ENCODE peak calls at places on chromosomes 12 and 14, in ten cellular contexts. M is fibroblast of mammary gland, Z is body of pancreas, F is fibroblast of lung, A is IMR-90, V is spleen, E is A549, Y is AG10803, N is kidney epithelial cell, B is SK-N-SH. X is an unnamed sample.

GRCh38 chr14:99653618-99654017 is 8.7 kb downstream of the HHIPL1 start:
- DNase-seq in M (no peak), Z (no peak), F (no peak), A (no peak), V (no peak), E (no peak), Y (no peak), N (no peak), B (no peak), X (no peak)

GRCh38 chr14:64198486-64198885 is 95.7 kb downstream of the ESR2 start:
- DNase-seq in M (no peak), Z (no peak), F (no peak), A (no peak), V (no peak), E (no peak), Y (no peak), N (no peak), B (no peak), X (no peak)

GRCh38 chr14:75430106-75430505 is 2.3 kb downstream of the JDP2 start:
- DNase-seq in M (peak), Z (no peak), F (peak), A (peak), V (no peak), E (no peak), Y (peak), N (no peak), B (no peak), X (no peak)

GRCh38 chr14:24411468-24412454 is 13.0 kb downstream of the NYNRIN start:
- DNase-seq in M (peak), Z (no peak), F (peak), A (peak), V (no peak), E (peak), Y (peak), N (no peak), B (peak), X (no peak)

GRCh38 chr14:99391671-99392070 is 89.0 kb downstream of the SETD3 start:
- DNase-seq in M (peak), Z (no peak), F (peak), A (peak), V (no peak), E (no peak), Y (peak), N (no peak), B (no peak), X (no peak)

GRCh38 chr12:79409562-79409961 is 281.2 kb downstream of the PAWR start:
- DNase-seq in M (peak), Z (no peak), F (peak), A (peak), V (no peak), E (no peak), Y (peak), N (peak), B (no peak), X (no peak)

GRCh38 chr12:3700861-3701260 is 52.0 kb downstream of the CRACR2A start:
- DNase-seq in M (peak), Z (no peak), F (peak), A (peak), V (no peak), E (no peak), Y (peak), N (no peak), B (no peak), X (no peak)

GRCh38 chr12:113862570-113863454 is 103.3 kb downstream of the RBM19 start:
- DNase-seq in M (peak), Z (no peak), F (peak), A (peak), V (no peak), E (peak), Y (peak), N (peak), B (no peak), X (no peak)

GRCh38 chr12:53989227-53990113 is 4.5 kb downstream of the HOXC10 start:
- DNase-seq in M (peak), Z (no peak), F (no peak), A (peak), V (no peak), E (peak), Y (peak), N (no peak), B (no peak), X (no peak)

GRCh38 chr14:104348741-104349140 is 210.4 kb downstream of the KIF26A start:
- DNase-seq in M (no peak), Z (no peak), F (no peak), A (no peak), V (no peak), E (no peak), Y (no peak), N (no peak), B (no peak), X (no peak)

GRCh38 chr12:64080319-64081008 is 141.6 kb downstream of the KICS2 start:
- DNase-seq in M (no peak), Z (peak), F (no peak), A (peak), V (no peak), E (peak), Y (no peak), N (no peak), B (no peak), X (no peak)

GRCh38 chr12:114430306-114430705 is 24.4 kb upstream of the TBX5 start:
- DNase-seq in M (peak), Z (no peak), F (peak), A (peak), V (no peak), E (no peak), Y (peak), N (no peak), B (no peak), X (no peak)

GRCh38 chr12:131370321-131370720 is 340.6 kb upstream of the SFSWAP start:
- DNase-seq in M (no peak), Z (no peak), F (no peak), A (no peak), V (no peak), E (no peak), Y (no peak), N (no peak), B (no peak), X (no peak)

GRCh38 chr14:24183014-24183481 is 5.6 kb downstream of the IPO4 start:
- DNase-seq in M (no peak), Z (no peak), F (no peak), A (no peak), V (peak), E (no peak), Y (no peak), N (no peak), B (no peak), X (no peak)

GRCh38 chr12:111741235-111741812 is 25.4 kb upstream of the ALDH2 start:
- DNase-seq in M (no peak), Z (peak), F (peak), A (peak), V (no peak), E (no peak), Y (no peak), N (no peak), B (peak), X (no peak)

GRCh38 chr14:22824711-22825359 is 4.9 kb upstream of the MRPL52 start:
- DNase-seq in M (peak), Z (no peak), F (peak), A (peak), V (peak), E (peak), Y (peak), N (peak), B (no peak), X (no peak)

DNA sequence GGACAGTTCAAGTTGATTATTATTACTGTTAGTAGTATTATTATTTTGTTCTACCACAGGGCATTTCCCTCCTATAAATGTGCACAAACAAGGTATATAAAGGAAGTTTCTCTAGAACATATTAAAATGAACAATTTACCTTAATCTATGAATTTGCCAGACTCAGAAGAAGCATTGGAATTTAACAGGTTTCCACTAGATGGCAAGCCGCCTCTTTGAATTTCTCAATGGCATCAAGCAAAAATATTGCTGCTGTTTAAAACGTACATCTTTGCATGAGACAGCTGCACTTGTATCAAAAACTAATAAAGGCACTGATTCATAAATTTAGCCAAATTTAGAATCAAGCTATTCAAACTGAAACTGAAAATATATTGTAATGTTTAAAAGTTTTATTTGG is 34.6 kb upstream of the MIS18BP1 start:
- DNase-seq in M (no peak), Z (no peak), F (no peak), A (no peak), V (no peak), E (peak), Y (no peak), N (no peak), B (no peak), X (no peak)
- TF ChIP-seq CTCF in M (no peak), Z (no peak), F (no peak), A (no peak), V (no peak), E (peak), Y (no peak), N (no peak), B (no peak), X (no peak)

GRCh38 chr14:101958418-101959185 is 5.8 kb upstream of the DYNC1H1 start:
- DNase-seq in M (no peak), Z (no peak), F (no peak), A (no peak), V (no peak), E (no peak), Y (no peak), N (no peak), B (no peak), X (no peak)

GRCh38 chr14:101961746-101962502 is 2.4 kb upstream of the DYNC1H1 start:
- DNase-seq in M (no peak), Z (no peak), F (no peak), A (no peak), V (peak), E (no peak), Y (no peak), N (no peak), B (no peak), X (no peak)

GRCh38 chr14:101961011-101961721 is 3.2 kb upstream of the DYNC1H1 start:
- DNase-seq in M (peak), Z (peak), F (peak), A (peak), V (peak), E (peak), Y (peak), N (peak), B (peak), X (peak)

GRCh38 chr14:101959277-101959676 is 5.1 kb upstream of the DYNC1H1 start:
- DNase-seq in M (peak), Z (no peak), F (no peak), A (no peak), V (no peak), E (no peak), Y (peak), N (no peak), B (no peak), X (no peak)

GRCh38 chr14:101960225-101960624 is 4.1 kb upstream of the DYNC1H1 start:
- DNase-seq in M (peak), Z (no peak), F (no peak), A (no peak), V (peak), E (no peak), Y (no peak), N (no peak), B (no peak), X (no peak)
- TF ChIP-seq CTCF in M (peak), Z (no peak), F (peak), A (peak), V (no peak), E (peak), Y (peak), N (peak), B (peak), X (peak)

DNA sequence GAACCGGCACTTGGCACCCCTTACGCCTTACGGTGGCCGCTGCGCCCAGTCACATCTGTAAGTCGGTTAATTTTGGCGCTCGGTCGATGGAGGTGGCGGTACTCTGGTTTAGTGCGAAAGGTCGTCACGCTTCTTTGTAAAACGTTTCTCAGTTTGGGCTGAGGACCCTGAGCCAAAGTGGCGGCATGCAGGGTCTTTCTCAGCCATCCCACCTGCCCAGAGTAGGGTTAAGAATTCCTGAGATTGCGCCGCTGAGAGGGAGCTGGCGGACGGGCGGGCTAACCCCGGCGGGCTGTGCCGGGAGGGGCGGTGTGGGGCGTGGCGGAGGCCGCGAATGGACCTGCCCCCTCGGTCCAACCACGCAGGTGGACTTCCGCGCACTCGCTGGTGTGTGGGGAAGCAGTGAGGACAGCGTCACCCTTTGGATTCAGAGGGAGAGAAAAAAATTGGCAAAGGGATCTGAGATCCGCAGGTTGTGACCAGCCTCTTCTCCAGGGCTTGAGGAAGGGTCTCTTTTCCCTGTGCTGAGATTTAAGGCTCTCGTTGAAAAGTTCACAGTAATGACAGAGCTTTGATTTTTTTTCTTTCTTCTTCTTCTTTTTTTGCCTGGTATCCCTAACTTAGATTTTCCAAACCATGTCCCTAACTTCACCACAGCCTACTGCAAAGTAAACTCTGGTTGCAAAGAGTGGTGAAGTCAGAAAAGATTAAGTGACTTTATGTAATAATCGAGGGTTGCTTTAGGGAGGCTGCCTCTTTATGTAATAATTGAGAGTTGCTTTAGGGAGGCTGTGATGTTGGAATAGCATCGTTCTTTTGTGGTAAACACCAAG is 602 bp upstream of the FBXO33 start:
- DNase-seq in M (peak), Z (peak), F (peak), A (peak), V (peak), E (peak), Y (peak), N (peak), B (peak), X (peak)
- TF ChIP-seq CTCF in M (no peak), Z (no peak), F (no peak), A (peak), V (peak), E (peak), Y (peak), N (peak), B (peak), X (no peak)

GRCh38 chr14:73786942-73787759 is 64.5 kb upstream of the PTGR2 start:
- DNase-seq in M (peak), Z (peak), F (peak), A (peak), V (peak), E (peak), Y (no peak), N (no peak), B (peak), X (peak)
- TF ChIP-seq CTCF in M (no peak), Z (no peak), F (no peak), A (no peak), V (no peak), E (no peak), Y (no peak), N (no peak), B (no peak), X (no peak)

DNA sequence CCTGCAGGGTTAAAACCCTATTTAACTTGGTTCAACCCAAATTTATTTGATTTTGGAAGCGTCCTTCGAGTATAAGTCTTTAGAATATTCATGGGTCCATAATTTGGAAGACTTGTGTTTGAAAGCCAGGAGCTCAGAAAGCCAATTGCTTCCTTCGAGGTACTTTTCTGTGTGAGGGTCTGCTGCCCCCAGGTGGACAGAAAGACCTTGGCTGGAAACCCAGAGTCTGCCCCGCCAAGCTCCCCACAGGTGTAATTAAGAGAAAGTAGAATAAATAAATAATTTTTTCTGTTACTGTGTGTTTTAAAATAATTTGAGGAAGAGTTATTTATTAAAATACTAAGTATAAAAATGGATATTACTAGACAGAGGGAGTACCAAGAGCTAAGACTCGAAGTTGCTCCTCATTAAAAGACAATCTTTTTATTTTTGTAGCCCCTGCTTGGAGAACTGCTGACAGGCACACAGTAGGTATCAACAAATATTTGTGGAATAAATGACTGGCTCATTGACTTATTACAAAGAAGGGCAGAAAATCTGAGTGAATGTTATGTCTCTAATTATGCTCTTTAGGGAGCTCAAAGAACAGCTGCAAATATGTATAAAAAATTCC is 105.8 kb downstream of the PAH start:
- DNase-seq in M (peak), Z (no peak), F (no peak), A (no peak), V (no peak), E (peak), Y (peak), N (no peak), B (peak), X (no peak)
- TF ChIP-seq CTCF in M (peak), Z (no peak), F (peak), A (peak), V (no peak), E (peak), Y (peak), N (peak), B (peak), X (no peak)

GRCh38 chr12:97716356-97716755 is 253.8 kb downstream of the RMST start:
- DNase-seq in M (peak), Z (no peak), F (no peak), A (no peak), V (no peak), E (peak), Y (no peak), N (no peak), B (peak), X (no peak)
- TF ChIP-seq CTCF in M (peak), Z (no peak), F (peak), A (no peak), V (no peak), E (no peak), Y (peak), N (peak), B (no peak), X (no peak)

GRCh38 chr12:62697893-62698292 is 231.3 kb downstream of the MON2 start:
- DNase-seq in M (no peak), Z (no peak), F (no peak), A (no peak), V (no peak), E (no peak), Y (peak), N (no peak), B (no peak), X (no peak)

GRCh38 chr12:62695696-62696095 is 229.1 kb downstream of the MON2 start:
- DNase-seq in M (no peak), Z (no peak), F (no peak), A (no peak), V (no peak), E (no peak), Y (no peak), N (no peak), B (no peak), X (no peak)

GRCh38 chr12:62700091-62700490 is 233.5 kb downstream of the MON2 start:
- DNase-seq in M (peak), Z (no peak), F (peak), A (peak), V (no peak), E (no peak), Y (peak), N (no peak), B (no peak), X (no peak)

GRCh38 chr12:62701492-62701891 is 233.5 kb downstream of the PPM1H start:
- DNase-seq in M (no peak), Z (no peak), F (no peak), A (no peak), V (no peak), E (no peak), Y (no peak), N (no peak), B (no peak), X (no peak)

DNA sequence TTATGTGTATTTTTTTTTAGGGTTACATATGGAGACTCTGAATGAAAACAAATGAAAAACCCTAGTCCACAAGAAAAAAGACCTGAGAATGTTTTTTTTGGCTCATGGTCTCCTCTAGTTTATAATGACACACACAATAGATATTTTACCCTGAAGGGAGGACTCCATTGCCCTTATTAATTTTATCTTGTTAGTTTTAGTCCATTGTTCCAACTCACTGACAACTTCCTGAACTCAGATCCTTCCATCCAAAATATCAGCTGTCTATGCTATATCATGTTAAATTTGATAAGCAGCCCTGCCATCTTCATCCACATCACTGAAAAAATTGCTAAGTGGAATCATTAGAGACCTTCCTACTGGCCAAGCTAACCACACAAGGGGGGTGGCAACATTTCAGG is 232.1 kb downstream of the MON2 start:
- DNase-seq in M (peak), Z (no peak), F (peak), A (peak), V (no peak), E (no peak), Y (peak), N (no peak), B (no peak), X (no peak)
- TF ChIP-seq CTCF in M (no peak), Z (no peak), F (no peak), A (no peak), V (no peak), E (no peak), Y (no peak), N (no peak), B (no peak), X (no peak)

DNA sequence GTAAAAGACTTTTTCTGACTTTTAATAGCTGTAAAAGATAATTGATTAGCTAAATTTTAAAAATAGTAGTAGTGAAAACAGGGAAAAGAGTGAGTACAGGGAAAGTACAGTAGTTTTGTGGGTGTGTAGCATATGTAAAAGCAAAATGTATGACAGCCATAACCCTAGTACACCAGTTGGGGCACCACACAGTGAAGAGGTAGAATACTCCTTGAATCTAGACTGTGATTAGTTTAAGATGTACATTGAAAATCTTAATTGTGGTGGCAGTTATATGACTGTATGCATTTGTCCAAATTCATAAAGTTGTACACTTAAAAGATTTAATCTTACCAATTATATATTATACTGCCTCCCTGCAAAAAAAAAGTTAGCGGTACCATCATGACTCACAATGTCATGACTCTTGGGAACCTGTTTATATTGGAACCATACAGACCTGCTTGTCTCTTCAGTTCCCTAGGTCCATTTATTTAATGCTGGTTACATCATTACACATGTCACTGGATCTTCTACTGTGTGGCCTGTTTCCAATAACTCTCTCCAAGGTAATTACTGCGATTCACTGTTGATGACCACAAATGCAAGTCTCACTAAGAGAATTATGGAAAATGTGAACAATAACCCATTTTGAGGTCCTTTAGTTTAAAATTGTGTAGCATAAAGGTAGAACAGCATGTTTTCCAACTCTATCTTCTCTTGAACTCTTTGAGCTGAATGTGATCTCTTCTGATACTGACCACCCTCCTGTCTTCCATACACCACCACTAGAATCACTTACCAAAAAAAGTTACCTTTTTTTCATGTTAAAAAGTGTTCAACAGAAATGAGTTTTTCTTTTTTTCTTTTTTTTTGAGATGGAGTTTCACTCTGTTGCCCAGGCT is 264.2 kb upstream of the AMIGO2 start:
- DNase-seq in M (peak), Z (no peak), F (peak), A (peak), V (no peak), E (no peak), Y (peak), N (no peak), B (no peak), X (no peak)
- TF ChIP-seq CTCF in M (no peak), Z (no peak), F (no peak), A (no peak), V (no peak), E (no peak), Y (no peak), N (no peak), B (no peak), X (no peak)

GRCh38 chr12:33942172-33942571 is 80.1 kb upstream of the ALG10 start:
- DNase-seq in M (no peak), Z (no peak), F (no peak), A (no peak), V (no peak), E (no peak), Y (no peak), N (no peak), B (no peak), X (no peak)
- TF ChIP-seq CTCF in M (no peak), Z (no peak), F (no peak), A (no peak), V (no peak), E (no peak), Y (no peak), N (no peak), B (peak), X (no peak)

GRCh38 chr12:120324841-120325417 is 2.6 kb downstream of the PLA2G1B start:
- DNase-seq in M (no peak), Z (peak), F (no peak), A (no peak), V (no peak), E (no peak), Y (no peak), N (no peak), B (no peak), X (no peak)
- TF ChIP-seq CTCF in M (no peak), Z (no peak), F (no peak), A (no peak), V (no peak), E (no peak), Y (no peak), N (no peak), B (no peak), X (no peak)

X was measured in natural killer cell.